ENCODE peak calls at places on chromosomes 6 and 20, in nine cellular contexts. One of them, this sample, is unnamed.

GRCh38 chr6:89360415-89360999 is 8.0 kb upstream of the UBE2J1 start:
- DNase-seq in cardiac muscle cell: no peak
- DNase-seq in choroid plexus epithelial cell: peak
- DNase-seq in Panc1: no peak
- DNase-seq in CD8-positive, alpha-beta T cell: no peak
- DNase-seq in PC-9: no peak
- DNase-seq in lower leg skin: no peak
- DNase-seq in esophagus muscularis mucosa: no peak
- DNase-seq in thoracic aorta: no peak
- DNase-seq in this sample: no peak

GRCh38 chr6:146775227-146775626 is 176.5 kb downstream of the ADGB start:
- DNase-seq in cardiac muscle cell: no peak
- DNase-seq in choroid plexus epithelial cell: peak
- DNase-seq in Panc1: no peak
- DNase-seq in CD8-positive, alpha-beta T cell: no peak
- DNase-seq in PC-9: no peak
- DNase-seq in lower leg skin: no peak
- DNase-seq in esophagus muscularis mucosa: no peak
- DNase-seq in thoracic aorta: no peak
- DNase-seq in this sample: no peak

GRCh38 chr6:25229671-25230321 is 49.4 kb upstream of the CARMIL1 start:
- DNase-seq in cardiac muscle cell: no peak
- DNase-seq in choroid plexus epithelial cell: peak
- DNase-seq in Panc1: no peak
- DNase-seq in CD8-positive, alpha-beta T cell: no peak
- DNase-seq in PC-9: peak
- DNase-seq in lower leg skin: no peak
- DNase-seq in esophagus muscularis mucosa: no peak
- DNase-seq in thoracic aorta: no peak
- DNase-seq in this sample: no peak

GRCh38 chr6:156917213-156917612 is 140.0 kb downstream of the ARID1B start:
- DNase-seq in cardiac muscle cell: no peak
- DNase-seq in choroid plexus epithelial cell: peak
- DNase-seq in Panc1: no peak
- DNase-seq in CD8-positive, alpha-beta T cell: no peak
- DNase-seq in PC-9: no peak
- DNase-seq in lower leg skin: no peak
- DNase-seq in esophagus muscularis mucosa: no peak
- DNase-seq in thoracic aorta: no peak
- DNase-seq in this sample: no peak

GRCh38 chr20:17747431-17747846 is 47.7 kb downstream of the BANF2 start:
- DNase-seq in cardiac muscle cell: no peak
- DNase-seq in choroid plexus epithelial cell: peak
- DNase-seq in Panc1: peak
- DNase-seq in CD8-positive, alpha-beta T cell: no peak
- DNase-seq in PC-9: peak
- DNase-seq in lower leg skin: no peak
- DNase-seq in esophagus muscularis mucosa: no peak
- DNase-seq in thoracic aorta: no peak
- DNase-seq in this sample: no peak

GRCh38 chr6:15754035-15754705 is 91.3 kb upstream of the DTNBP1 start:
- DNase-seq in cardiac muscle cell: no peak
- DNase-seq in choroid plexus epithelial cell: peak
- DNase-seq in Panc1: no peak
- DNase-seq in CD8-positive, alpha-beta T cell: no peak
- DNase-seq in PC-9: no peak
- DNase-seq in lower leg skin: no peak
- DNase-seq in esophagus muscularis mucosa: peak
- DNase-seq in thoracic aorta: no peak
- DNase-seq in this sample: no peak

GRCh38 chr20:2403291-2404052 is 22.8 kb downstream of the TGM6 start:
- DNase-seq in cardiac muscle cell: no peak
- DNase-seq in choroid plexus epithelial cell: no peak
- DNase-seq in Panc1: no peak
- DNase-seq in CD8-positive, alpha-beta T cell: no peak
- DNase-seq in PC-9: no peak
- DNase-seq in lower leg skin: no peak
- DNase-seq in esophagus muscularis mucosa: peak
- DNase-seq in thoracic aorta: no peak
- DNase-seq in this sample: no peak

GRCh38 chr6:38404355-38404754 is 235.4 kb downstream of the BTBD9 start:
- DNase-seq in cardiac muscle cell: no peak
- DNase-seq in choroid plexus epithelial cell: peak
- DNase-seq in Panc1: no peak
- DNase-seq in CD8-positive, alpha-beta T cell: no peak
- DNase-seq in PC-9: no peak
- DNase-seq in lower leg skin: no peak
- DNase-seq in esophagus muscularis mucosa: no peak
- DNase-seq in thoracic aorta: no peak
- DNase-seq in this sample: no peak

GRCh38 chr6:52336919-52337561 is 24.9 kb upstream of the PAQR8 start:
- DNase-seq in cardiac muscle cell: no peak
- DNase-seq in choroid plexus epithelial cell: no peak
- DNase-seq in Panc1: no peak
- DNase-seq in CD8-positive, alpha-beta T cell: no peak
- DNase-seq in PC-9: no peak
- DNase-seq in lower leg skin: no peak
- DNase-seq in esophagus muscularis mucosa: no peak
- DNase-seq in thoracic aorta: no peak
- DNase-seq in this sample: no peak

GRCh38 chr6:39231844-39232243 is 2.6 kb upstream of the KCNK5 start:
- DNase-seq in cardiac muscle cell: no peak
- DNase-seq in choroid plexus epithelial cell: no peak
- DNase-seq in Panc1: no peak
- DNase-seq in CD8-positive, alpha-beta T cell: no peak
- DNase-seq in PC-9: no peak
- DNase-seq in lower leg skin: no peak
- DNase-seq in esophagus muscularis mucosa: no peak
- DNase-seq in thoracic aorta: no peak
- DNase-seq in this sample: no peak

GRCh38 chr6:27157461-27158315 is 89.8 kb upstream of the PRSS16 start:
- DNase-seq in cardiac muscle cell: peak
- DNase-seq in choroid plexus epithelial cell: peak
- DNase-seq in Panc1: peak
- DNase-seq in CD8-positive, alpha-beta T cell: peak
- DNase-seq in PC-9: peak
- DNase-seq in lower leg skin: peak
- DNase-seq in esophagus muscularis mucosa: no peak
- DNase-seq in thoracic aorta: no peak
- DNase-seq in this sample: peak

GRCh38 chr6:83215131-83216047 is 22.2 kb downstream of the RWDD2A start:
- DNase-seq in cardiac muscle cell: peak
- DNase-seq in choroid plexus epithelial cell: peak
- DNase-seq in Panc1: no peak
- DNase-seq in CD8-positive, alpha-beta T cell: peak
- DNase-seq in PC-9: no peak
- DNase-seq in lower leg skin: peak
- DNase-seq in esophagus muscularis mucosa: no peak
- DNase-seq in thoracic aorta: no peak
- DNase-seq in this sample: no peak

GRCh38 chr6:166618866-166619761 is 7.9 kb downstream of the RPS6KA2 start:
- DNase-seq in cardiac muscle cell: no peak
- DNase-seq in choroid plexus epithelial cell: peak
- DNase-seq in Panc1: no peak
- DNase-seq in CD8-positive, alpha-beta T cell: no peak
- DNase-seq in PC-9: peak
- DNase-seq in lower leg skin: no peak
- DNase-seq in esophagus muscularis mucosa: no peak
- DNase-seq in thoracic aorta: no peak
- DNase-seq in this sample: no peak

GRCh38 chr6:72826744-72827438 is 205.0 kb downstream of the KCNQ5 start:
- DNase-seq in cardiac muscle cell: no peak
- DNase-seq in choroid plexus epithelial cell: peak
- DNase-seq in Panc1: no peak
- DNase-seq in CD8-positive, alpha-beta T cell: no peak
- DNase-seq in PC-9: no peak
- DNase-seq in lower leg skin: no peak
- DNase-seq in esophagus muscularis mucosa: no peak
- DNase-seq in thoracic aorta: no peak
- DNase-seq in this sample: no peak

GRCh38 chr6:25370175-25371036 is 91.2 kb downstream of the CARMIL1 start:
- DNase-seq in cardiac muscle cell: no peak
- DNase-seq in choroid plexus epithelial cell: no peak
- DNase-seq in Panc1: no peak
- DNase-seq in CD8-positive, alpha-beta T cell: no peak
- DNase-seq in PC-9: no peak
- DNase-seq in lower leg skin: no peak
- DNase-seq in esophagus muscularis mucosa: peak
- DNase-seq in thoracic aorta: no peak
- DNase-seq in this sample: no peak

GRCh38 chr6:43170452-43171283 is at the start of gene SRF:
- DNase-seq in cardiac muscle cell: peak
- DNase-seq in choroid plexus epithelial cell: peak
- DNase-seq in Panc1: peak
- DNase-seq in CD8-positive, alpha-beta T cell: peak
- DNase-seq in PC-9: peak
- DNase-seq in lower leg skin: peak
- DNase-seq in esophagus muscularis mucosa: peak
- DNase-seq in thoracic aorta: peak
- DNase-seq in this sample: peak
- TF ChIP-seq CTCF in cardiac muscle cell: no peak
- TF ChIP-seq CTCF in choroid plexus epithelial cell: no peak
- TF ChIP-seq CTCF in Panc1: no peak
- TF ChIP-seq CTCF in CD8-positive, alpha-beta T cell: no peak
- TF ChIP-seq CTCF in PC-9: peak
- TF ChIP-seq CTCF in lower leg skin: no peak
- TF ChIP-seq CTCF in esophagus muscularis mucosa: no peak
- TF ChIP-seq CTCF in thoracic aorta: no peak
- TF ChIP-seq CTCF in this sample: no peak

GRCh38 chr6:17107768-17108325 is 6.0 kb downstream of the STMND1 start:
- DNase-seq in cardiac muscle cell: no peak
- DNase-seq in choroid plexus epithelial cell: no peak
- DNase-seq in Panc1: no peak
- DNase-seq in CD8-positive, alpha-beta T cell: no peak
- DNase-seq in PC-9: no peak
- DNase-seq in lower leg skin: no peak
- DNase-seq in esophagus muscularis mucosa: no peak
- DNase-seq in thoracic aorta: no peak
- DNase-seq in this sample: no peak

GRCh38 chr6:17102258-17102870 is 514 bp downstream of the STMND1 start:
- DNase-seq in cardiac muscle cell: no peak
- DNase-seq in choroid plexus epithelial cell: no peak
- DNase-seq in Panc1: no peak
- DNase-seq in CD8-positive, alpha-beta T cell: no peak
- DNase-seq in PC-9: no peak
- DNase-seq in lower leg skin: no peak
- DNase-seq in esophagus muscularis mucosa: no peak
- DNase-seq in thoracic aorta: no peak
- DNase-seq in this sample: no peak

GRCh38 chr6:17101422-17102257 is at the start of gene STMND1:
- DNase-seq in cardiac muscle cell: peak
- DNase-seq in choroid plexus epithelial cell: peak
- DNase-seq in Panc1: no peak
- DNase-seq in CD8-positive, alpha-beta T cell: no peak
- DNase-seq in PC-9: peak
- DNase-seq in lower leg skin: peak
- DNase-seq in esophagus muscularis mucosa: no peak
- DNase-seq in thoracic aorta: no peak
- DNase-seq in this sample: no peak

GRCh38 chr6:17099401-17100059 is 2.3 kb upstream of the STMND1 start:
- DNase-seq in cardiac muscle cell: no peak
- DNase-seq in choroid plexus epithelial cell: no peak
- DNase-seq in Panc1: no peak
- DNase-seq in CD8-positive, alpha-beta T cell: no peak
- DNase-seq in PC-9: no peak
- DNase-seq in lower leg skin: no peak
- DNase-seq in esophagus muscularis mucosa: no peak
- DNase-seq in thoracic aorta: no peak
- DNase-seq in this sample: no peak

GRCh38 chr6:17103715-17104114 is 1.9 kb downstream of the STMND1 start:
- DNase-seq in cardiac muscle cell: no peak
- DNase-seq in choroid plexus epithelial cell: peak
- DNase-seq in Panc1: no peak
- DNase-seq in CD8-positive, alpha-beta T cell: no peak
- DNase-seq in PC-9: no peak
- DNase-seq in lower leg skin: no peak
- DNase-seq in esophagus muscularis mucosa: no peak
- DNase-seq in thoracic aorta: no peak
- DNase-seq in this sample: no peak
- TF ChIP-seq CTCF in cardiac muscle cell: peak
- TF ChIP-seq CTCF in choroid plexus epithelial cell: peak
- TF ChIP-seq CTCF in Panc1: peak
- TF ChIP-seq CTCF in CD8-positive, alpha-beta T cell: no peak
- TF ChIP-seq CTCF in PC-9: peak
- TF ChIP-seq CTCF in lower leg skin: no peak
- TF ChIP-seq CTCF in esophagus muscularis mucosa: no peak
- TF ChIP-seq CTCF in thoracic aorta: no peak
- TF ChIP-seq CTCF in this sample: no peak

GRCh38 chr6:169070506-169071176 is 183.0 kb downstream of the THBS2 start:
- DNase-seq in cardiac muscle cell: no peak
- DNase-seq in choroid plexus epithelial cell: peak
- DNase-seq in Panc1: peak
- DNase-seq in CD8-positive, alpha-beta T cell: no peak
- DNase-seq in PC-9: peak
- DNase-seq in lower leg skin: peak
- DNase-seq in esophagus muscularis mucosa: peak
- DNase-seq in thoracic aorta: peak
- DNase-seq in this sample: no peak
- TF ChIP-seq CTCF in cardiac muscle cell: peak
- TF ChIP-seq CTCF in choroid plexus epithelial cell: peak
- TF ChIP-seq CTCF in Panc1: no peak
- TF ChIP-seq CTCF in CD8-positive, alpha-beta T cell: no peak
- TF ChIP-seq CTCF in PC-9: no peak
- TF ChIP-seq CTCF in lower leg skin: no peak
- TF ChIP-seq CTCF in esophagus muscularis mucosa: no peak
- TF ChIP-seq CTCF in thoracic aorta: peak
- TF ChIP-seq CTCF in this sample: no peak

GRCh38 chr6:134413241-134413643 is 95.3 kb upstream of the SGK1 start:
- DNase-seq in cardiac muscle cell: no peak
- DNase-seq in choroid plexus epithelial cell: no peak
- DNase-seq in Panc1: no peak
- DNase-seq in CD8-positive, alpha-beta T cell: no peak
- DNase-seq in PC-9: no peak
- DNase-seq in lower leg skin: no peak
- DNase-seq in esophagus muscularis mucosa: no peak
- DNase-seq in thoracic aorta: no peak
- DNase-seq in this sample: no peak

GRCh38 chr6:134415681-134416080 is 97.8 kb upstream of the SGK1 start:
- DNase-seq in cardiac muscle cell: no peak
- DNase-seq in choroid plexus epithelial cell: no peak
- DNase-seq in Panc1: no peak
- DNase-seq in CD8-positive, alpha-beta T cell: no peak
- DNase-seq in PC-9: no peak
- DNase-seq in lower leg skin: no peak
- DNase-seq in esophagus muscularis mucosa: no peak
- DNase-seq in thoracic aorta: no peak
- DNase-seq in this sample: no peak

GRCh38 chr6:134416501-134417154 is 98.7 kb upstream of the SGK1 start:
- DNase-seq in cardiac muscle cell: no peak
- DNase-seq in choroid plexus epithelial cell: peak
- DNase-seq in Panc1: no peak
- DNase-seq in CD8-positive, alpha-beta T cell: no peak
- DNase-seq in PC-9: no peak
- DNase-seq in lower leg skin: no peak
- DNase-seq in esophagus muscularis mucosa: no peak
- DNase-seq in thoracic aorta: no peak
- DNase-seq in this sample: no peak

GRCh38 chr6:134415194-134415593 is 97.3 kb upstream of the SGK1 start:
- DNase-seq in cardiac muscle cell: no peak
- DNase-seq in choroid plexus epithelial cell: no peak
- DNase-seq in Panc1: no peak
- DNase-seq in CD8-positive, alpha-beta T cell: no peak
- DNase-seq in PC-9: no peak
- DNase-seq in lower leg skin: no peak
- DNase-seq in esophagus muscularis mucosa: no peak
- DNase-seq in thoracic aorta: no peak
- DNase-seq in this sample: no peak

GRCh38 chr6:134414793-134415192 is 96.9 kb upstream of the SGK1 start:
- DNase-seq in cardiac muscle cell: no peak
- DNase-seq in choroid plexus epithelial cell: no peak
- DNase-seq in Panc1: no peak
- DNase-seq in CD8-positive, alpha-beta T cell: no peak
- DNase-seq in PC-9: no peak
- DNase-seq in lower leg skin: no peak
- DNase-seq in esophagus muscularis mucosa: no peak
- DNase-seq in thoracic aorta: no peak
- DNase-seq in this sample: no peak
- TF ChIP-seq CTCF in cardiac muscle cell: no peak
- TF ChIP-seq CTCF in choroid plexus epithelial cell: no peak
- TF ChIP-seq CTCF in Panc1: no peak
- TF ChIP-seq CTCF in CD8-positive, alpha-beta T cell: no peak
- TF ChIP-seq CTCF in PC-9: no peak
- TF ChIP-seq CTCF in lower leg skin: no peak
- TF ChIP-seq CTCF in esophagus muscularis mucosa: no peak
- TF ChIP-seq CTCF in thoracic aorta: no peak
- TF ChIP-seq CTCF in this sample: no peak

This sample was measured in natural killer cell.